ENCODE peak calls at places on chromosomes 12 and 14, in four cellular contexts. W is endothelial cell; X is substantia nigra; S is stimulated activated CD8-positive, alpha-beta memory T cell treated with anti-CD3 and anti-CD28 coated beads, Interleukin-4, amount 100 ng/mL, for 24 hours. L is an unnamed sample.

GRCh38 chr12:43882578-43883178 is 46.8 kb downstream of the TMEM117 start:
- DNase-seq in W (peak), X (no peak), S (no peak), L (no peak)

GRCh38 chr12:53059434-53060063 is 9.7 kb downstream of the TNS2 start:
- DNase-seq in X (no peak), S (no peak), W (no peak), L (no peak)

GRCh38 chr14:104601786-104602185 is 2.8 kb downstream of the TMEM179 start:
- DNase-seq in S (no peak), X (no peak), W (peak), L (no peak)

GRCh38 chr12:113392988-113393579 is 10.6 kb downstream of the SDS start:
- DNase-seq in W (no peak), X (no peak), S (no peak), L (no peak)

GRCh38 chr14:64117671-64118402 is 176.3 kb downstream of the ESR2 start:
- DNase-seq in W (no peak), S (no peak), X (no peak), L (peak)

GRCh38 chr12:107335802-107336570 is 242.6 kb upstream of the CRY1 start:
- DNase-seq in S (no peak), X (no peak), W (no peak), L (no peak)

GRCh38 chr12:78101181-78101876 is 270.6 kb downstream of the NAV3 start:
- DNase-seq in W (no peak), X (no peak), S (no peak), L (no peak)

GRCh38 chr14:100427166-100427565 is 104.0 kb downstream of the SLC25A47 start:
- DNase-seq in S (no peak), X (no peak), W (no peak), L (no peak)

GRCh38 chr12:97927991-97928390 is 465.4 kb downstream of the RMST start:
- DNase-seq in W (no peak), X (no peak), S (no peak), L (no peak)

GRCh38 chr12:94718114-94718513 is 67.8 kb upstream of the TMCC3 start:
- DNase-seq in X (no peak), W (no peak), S (no peak), L (no peak)

GRCh38 chr12:85661461-85662208 is 174.6 kb downstream of the RASSF9 start:
- DNase-seq in X (no peak), S (no peak), W (no peak), L (no peak)

GRCh38 chr12:41264281-41264680 is 76.2 kb downstream of the PDZRN4 start:
- DNase-seq in X (no peak), S (no peak), W (no peak), L (no peak)

GRCh38 chr12:95633671-95634465 is 82.6 kb upstream of the USP44 start:
- DNase-seq in W (no peak), X (no peak), S (no peak), L (no peak)

GRCh38 chr12:93783827-93784226 is 106.7 kb downstream of the CRADD start:
- DNase-seq in W (no peak), X (no peak), S (no peak), L (no peak)

GRCh38 chr14:36521598-36522345 is 1.7 kb upstream of the NKX2-1 start:
- DNase-seq in W (no peak), S (no peak), X (no peak), L (no peak)

GRCh38 chr14:28759658-28760313 is 6.8 kb upstream of the FOXG1 start:
- DNase-seq in X (no peak), W (no peak), S (no peak), L (no peak)

GRCh38 chr12:85877459-85877858 is 3.4 kb downstream of the NTS start:
- DNase-seq in X (no peak), S (no peak), W (no peak), L (no peak)

GRCh38 chr12:45215419-45216296 is at the start of gene ANO6:
- DNase-seq in S (peak), X (peak), W (peak), L (no peak)

GRCh38 chr12:49916129-49916919 is 12.6 kb upstream of the FAIM2 start:
- DNase-seq in X (no peak), S (no peak), W (no peak), L (no peak)

GRCh38 chr12:78898416-78898815 is 33.8 kb downstream of the SYT1 start:
- DNase-seq in W (no peak), S (no peak), X (peak), L (no peak)

GRCh38 chr12:51281202-51281924 is 11.1 kb upstream of the SMAGP start:
- DNase-seq in X (no peak), S (no peak), W (no peak), L (no peak)

GRCh38 chr12:51692016-51692415 is 101.0 kb downstream of the SCN8A start:
- DNase-seq in W (no peak), S (no peak), X (no peak), L (no peak)

GRCh38 chr12:42744539-42745156 is 155.1 kb upstream of the PRICKLE1 start:
- DNase-seq in X (no peak), W (no peak), S (no peak), L (peak)

GRCh38 chr12:65689508-65689907 is 134.8 kb upstream of the HMGA2 start:
- DNase-seq in X (no peak), S (no peak), W (no peak), L (no peak)

GRCh38 chr12:6703631-6704030 is 3.0 kb upstream of the PIANP start:
- DNase-seq in S (no peak), W (no peak), X (no peak), L (no peak)

GRCh38 chr12:52025301-52026172 is 18.8 kb downstream of the TAMALIN start:
- DNase-seq in X (peak), W (peak), S (peak), L (no peak)

GRCh38 chr12:103632554-103633216 is 45.6 kb downstream of the STAB2 start:
- DNase-seq in X (no peak), S (peak), W (peak), L (peak)

GRCh38 chr12:106247731-106248176 is at the start of gene CKAP4:
- DNase-seq in W (peak), X (no peak), S (peak), L (no peak)